ENCODE peak calls at places on chromosomes 6 and 20, in six cellular contexts. L is EH, T is NCI-H1436, V is T-helper 9 cell, M is neural crest cell, D is brain microvascular endothelial cell. F is an unnamed sample.

GRCh38 chr6:46799657-46800056 is 6.5 kb downstream of the MEP1A start:
- DNase-seq in L (peak; percentile 1), T (no peak), V (no peak), M (no peak), D (no peak), F (no peak)

GRCh38 chr6:81451787-81452186 is 300.7 kb downstream of the TENT5A start:
- DNase-seq in L (peak; percentile 95), T (peak; percentile 2), V (no peak), M (no peak), D (peak; percentile 85), F (peak; percentile 91)

GRCh38 chr20:51750037-51750769 is 18.0 kb downstream of the ATP9A start:
- DNase-seq in L (peak; percentile 89), T (no peak), V (no peak), M (no peak), D (peak; percentile 68), F (peak; percentile 82)

GRCh38 chr6:158500016-158500735 is 59.7 kb upstream of the TMEM181 start:
- DNase-seq in L (peak; percentile 76), T (peak; percentile 22), V (no peak), M (no peak), D (no peak), F (peak; percentile 72)

GRCh38 chr6:122381494-122382083 is 17.9 kb upstream of the HSF2 start:
- DNase-seq in L (peak; percentile 76), T (peak; percentile 7), V (peak; percentile 21), M (peak; percentile 41), D (peak; percentile 74), F (peak; percentile 68)

GRCh38 chr6:30678964-30679726 is 6.3 kb upstream of the DHX16 start:
- DNase-seq in L (peak; percentile 78), T (peak; percentile 70), V (peak; percentile 96), M (peak; percentile 94), D (peak; percentile 69), F (peak; percentile 48)

GRCh38 chr6:150880336-150880735 is 14.8 kb downstream of the MTHFD1L start:
- DNase-seq in L (no peak), T (no peak), V (no peak), M (no peak), D (no peak), F (no peak)

GRCh38 chr6:163413054-163413344 is 1.5 kb upstream of the QKI start:
- DNase-seq in L (no peak), T (no peak), V (no peak), M (no peak), D (no peak), F (no peak)

GRCh38 chr6:99605074-99605726 is 1.4 kb upstream of the PRDM13 start:
- DNase-seq in L (no peak), T (no peak), V (no peak), M (no peak), D (no peak), F (no peak)

GRCh38 chr6:105489213-105489525 is 86.3 kb upstream of the PREP start:
- DNase-seq in L (no peak), T (no peak), V (no peak), M (no peak), D (no peak), F (no peak)

GRCh38 chr20:6053776-6054688 is at the start of gene LRRN4:
- DNase-seq in L (peak; percentile 40), T (no peak), V (no peak), M (no peak), D (no peak), F (no peak)

GRCh38 chr6:97497713-97498331 is 214.8 kb upstream of the MMS22L start:
- DNase-seq in L (peak; percentile 73), T (peak; percentile 61), V (peak; percentile 36), M (peak; percentile 63), D (peak; percentile 64), F (peak; percentile 66)